ENCODE peak calls at places on chromosomes 5 and 9, in eight cellular contexts. One of them, this sample, is unnamed.

GRCh38 chr5:179270581-179271300 is 74.5 kb downstream of the ADAMTS2 start:
- DNase-seq in breast epithelium: peak
- DNase-seq in tibial nerve: no peak
- DNase-seq in aorta: peak
- DNase-seq in Peyer's patch: no peak
- DNase-seq in upper lobe of right lung: peak
- DNase-seq in body of pancreas: peak
- DNase-seq in PC-9: no peak
- DNase-seq in this sample: peak

GRCh38 chr9:136564379-136564988 is 18.6 kb upstream of the NOTCH1 start:
- DNase-seq in breast epithelium: no peak
- DNase-seq in tibial nerve: peak
- DNase-seq in aorta: no peak
- DNase-seq in Peyer's patch: no peak
- DNase-seq in upper lobe of right lung: peak
- DNase-seq in body of pancreas: peak
- DNase-seq in PC-9: peak
- DNase-seq in this sample: no peak

GRCh38 chr5:44952376-44952775 is 143.6 kb downstream of the MRPS30 start:
- DNase-seq in breast epithelium: no peak
- DNase-seq in tibial nerve: no peak
- DNase-seq in aorta: no peak
- DNase-seq in Peyer's patch: no peak
- DNase-seq in upper lobe of right lung: no peak
- DNase-seq in body of pancreas: no peak
- DNase-seq in PC-9: peak
- DNase-seq in this sample: no peak

GRCh38 chr9:122777935-122778671 is 10.6 kb upstream of the OR5C1 start:
- DNase-seq in breast epithelium: no peak
- DNase-seq in tibial nerve: no peak
- DNase-seq in aorta: no peak
- DNase-seq in Peyer's patch: no peak
- DNase-seq in upper lobe of right lung: no peak
- DNase-seq in body of pancreas: no peak
- DNase-seq in PC-9: peak
- DNase-seq in this sample: no peak

GRCh38 chr9:101126556-101126955 is 98.0 kb downstream of the PLPPR1 start:
- DNase-seq in breast epithelium: no peak
- DNase-seq in tibial nerve: no peak
- DNase-seq in aorta: no peak
- DNase-seq in Peyer's patch: no peak
- DNase-seq in upper lobe of right lung: no peak
- DNase-seq in body of pancreas: no peak
- DNase-seq in PC-9: no peak
- DNase-seq in this sample: no peak

GRCh38 chr5:171312129-171312819 is 3.2 kb downstream of the TLX3 start:
- DNase-seq in breast epithelium: no peak
- DNase-seq in tibial nerve: no peak
- DNase-seq in aorta: no peak
- DNase-seq in Peyer's patch: no peak
- DNase-seq in upper lobe of right lung: peak
- DNase-seq in body of pancreas: no peak
- DNase-seq in PC-9: no peak
- DNase-seq in this sample: no peak

GRCh38 chr5:102833146-102833545 is 78.0 kb downstream of the PAM start:
- DNase-seq in breast epithelium: no peak
- DNase-seq in tibial nerve: no peak
- DNase-seq in aorta: no peak
- DNase-seq in Peyer's patch: no peak
- DNase-seq in upper lobe of right lung: no peak
- DNase-seq in body of pancreas: no peak
- DNase-seq in PC-9: no peak
- DNase-seq in this sample: no peak

GRCh38 chr9:35286381-35286780 is 124.6 kb downstream of the UNC13B start:
- DNase-seq in breast epithelium: no peak
- DNase-seq in tibial nerve: no peak
- DNase-seq in aorta: no peak
- DNase-seq in Peyer's patch: no peak
- DNase-seq in upper lobe of right lung: no peak
- DNase-seq in body of pancreas: no peak
- DNase-seq in PC-9: no peak
- DNase-seq in this sample: no peak

GRCh38 chr5:33850100-33850594 is 41.6 kb downstream of the ADAMTS12 start:
- DNase-seq in breast epithelium: no peak
- DNase-seq in tibial nerve: no peak
- DNase-seq in aorta: no peak
- DNase-seq in Peyer's patch: peak
- DNase-seq in upper lobe of right lung: no peak
- DNase-seq in body of pancreas: no peak
- DNase-seq in PC-9: peak
- DNase-seq in this sample: no peak

GRCh38 chr5:139108056-139108811 is 89.9 kb downstream of the SIL1 start:
- DNase-seq in breast epithelium: no peak
- DNase-seq in tibial nerve: peak
- DNase-seq in aorta: no peak
- DNase-seq in Peyer's patch: no peak
- DNase-seq in upper lobe of right lung: no peak
- DNase-seq in body of pancreas: peak
- DNase-seq in PC-9: no peak
- DNase-seq in this sample: no peak

GRCh38 chr9:98333703-98334582 is 78.5 kb upstream of the TBC1D2 start:
- DNase-seq in breast epithelium: no peak
- DNase-seq in tibial nerve: no peak
- DNase-seq in aorta: no peak
- DNase-seq in Peyer's patch: no peak
- DNase-seq in upper lobe of right lung: no peak
- DNase-seq in body of pancreas: no peak
- DNase-seq in PC-9: peak
- DNase-seq in this sample: no peak

GRCh38 chr5:63961125-63961597 is 1.1 kb downstream of the HTR1A start:
- DNase-seq in breast epithelium: no peak
- DNase-seq in tibial nerve: no peak
- DNase-seq in aorta: no peak
- DNase-seq in Peyer's patch: no peak
- DNase-seq in upper lobe of right lung: no peak
- DNase-seq in body of pancreas: no peak
- DNase-seq in PC-9: no peak
- DNase-seq in this sample: no peak

GRCh38 chr5:73442960-73443627 is 5.5 kb downstream of the FOXD1 start:
- DNase-seq in breast epithelium: no peak
- DNase-seq in tibial nerve: no peak
- DNase-seq in aorta: no peak
- DNase-seq in Peyer's patch: no peak
- DNase-seq in upper lobe of right lung: no peak
- DNase-seq in body of pancreas: no peak
- DNase-seq in PC-9: no peak
- DNase-seq in this sample: no peak

GRCh38 chr9:78215706-78216105 is 20.2 kb upstream of the CEP78 start:
- DNase-seq in breast epithelium: no peak
- DNase-seq in tibial nerve: no peak
- DNase-seq in aorta: no peak
- DNase-seq in Peyer's patch: no peak
- DNase-seq in upper lobe of right lung: no peak
- DNase-seq in body of pancreas: no peak
- DNase-seq in PC-9: no peak
- DNase-seq in this sample: no peak

DNA sequence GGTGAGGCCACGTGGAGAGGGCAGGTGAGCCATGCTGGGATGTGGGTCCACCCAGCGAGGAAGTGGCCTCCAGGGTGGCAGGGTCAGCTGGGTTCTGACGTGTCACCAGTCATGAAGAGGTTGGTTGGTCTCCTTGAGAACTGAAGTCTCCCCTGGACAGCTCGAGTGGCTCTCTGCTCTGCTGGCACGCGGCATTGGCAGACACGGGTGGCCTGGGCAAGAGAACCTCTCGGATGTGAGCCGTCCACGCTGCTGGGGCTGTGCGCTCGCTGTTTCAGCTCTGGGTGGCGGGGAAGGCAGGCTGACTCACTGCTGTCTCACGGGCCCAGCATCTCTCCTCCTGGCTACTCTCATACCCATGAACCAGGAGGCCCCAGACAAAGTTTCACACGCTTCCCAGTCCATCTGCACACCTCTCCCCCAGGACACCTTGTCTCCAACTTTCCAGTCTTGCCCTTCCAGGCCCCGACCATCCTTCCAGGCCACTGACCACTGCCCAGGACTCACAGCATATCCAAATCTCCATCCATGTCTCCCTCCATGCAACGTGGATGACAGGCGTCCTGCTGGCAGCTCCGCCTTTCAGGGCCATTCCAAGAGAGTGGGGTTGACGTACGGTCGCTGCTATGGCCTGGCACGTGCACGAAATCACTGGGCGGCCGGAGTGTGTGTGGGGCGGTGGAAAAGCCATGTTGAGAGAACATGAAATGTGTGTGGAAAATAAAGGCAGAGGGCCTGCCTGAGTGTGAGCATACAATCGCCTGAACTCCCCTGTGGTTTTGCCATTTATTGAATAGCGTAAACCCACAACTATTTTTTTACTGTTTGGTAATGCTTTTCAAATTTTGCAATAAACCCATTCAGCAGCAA is 145.0 kb upstream of the COL5A1 start:
- DNase-seq in breast epithelium: no peak
- DNase-seq in tibial nerve: no peak
- DNase-seq in aorta: peak
- DNase-seq in Peyer's patch: no peak
- DNase-seq in upper lobe of right lung: peak
- DNase-seq in body of pancreas: no peak
- DNase-seq in PC-9: no peak
- DNase-seq in this sample: peak
- H3K27ac ChIP-seq in breast epithelium: no peak
- H3K27ac ChIP-seq in tibial nerve: no peak
- H3K27ac ChIP-seq in aorta: no peak
- H3K27ac ChIP-seq in Peyer's patch: no peak
- H3K27ac ChIP-seq in upper lobe of right lung: no peak
- H3K27ac ChIP-seq in body of pancreas: no peak
- H3K27ac ChIP-seq in PC-9: no peak
- H3K27ac ChIP-seq in this sample: no peak

DNA sequence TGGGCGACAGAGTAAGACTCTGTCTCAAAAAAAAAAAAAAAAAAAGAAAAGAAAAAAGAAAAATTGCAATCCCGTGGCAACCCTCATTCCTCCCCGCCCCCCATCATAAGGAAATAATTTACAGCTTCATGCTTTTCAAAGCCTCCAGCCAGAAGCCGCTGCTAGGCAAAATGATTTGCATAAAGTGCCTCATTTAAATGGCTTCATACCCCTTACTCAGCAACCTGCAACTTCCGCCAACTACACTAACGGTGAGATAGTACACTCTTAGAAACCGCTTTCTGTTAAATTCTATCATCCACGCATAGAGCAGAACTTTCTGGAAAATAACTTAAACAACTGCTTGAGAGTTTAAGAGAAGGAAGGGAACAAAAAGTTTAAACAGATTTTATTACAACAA is 17.8 kb downstream of the SERINC5 start:
- DNase-seq in breast epithelium: no peak
- DNase-seq in tibial nerve: no peak
- DNase-seq in aorta: no peak
- DNase-seq in Peyer's patch: peak
- DNase-seq in upper lobe of right lung: no peak
- DNase-seq in body of pancreas: no peak
- DNase-seq in PC-9: no peak
- DNase-seq in this sample: no peak
- H3K27ac ChIP-seq in breast epithelium: no peak
- H3K27ac ChIP-seq in tibial nerve: no peak
- H3K27ac ChIP-seq in aorta: no peak
- H3K27ac ChIP-seq in Peyer's patch: no peak
- H3K27ac ChIP-seq in upper lobe of right lung: no peak
- H3K27ac ChIP-seq in body of pancreas: peak
- H3K27ac ChIP-seq in PC-9: no peak
- H3K27ac ChIP-seq in this sample: peak

DNA sequence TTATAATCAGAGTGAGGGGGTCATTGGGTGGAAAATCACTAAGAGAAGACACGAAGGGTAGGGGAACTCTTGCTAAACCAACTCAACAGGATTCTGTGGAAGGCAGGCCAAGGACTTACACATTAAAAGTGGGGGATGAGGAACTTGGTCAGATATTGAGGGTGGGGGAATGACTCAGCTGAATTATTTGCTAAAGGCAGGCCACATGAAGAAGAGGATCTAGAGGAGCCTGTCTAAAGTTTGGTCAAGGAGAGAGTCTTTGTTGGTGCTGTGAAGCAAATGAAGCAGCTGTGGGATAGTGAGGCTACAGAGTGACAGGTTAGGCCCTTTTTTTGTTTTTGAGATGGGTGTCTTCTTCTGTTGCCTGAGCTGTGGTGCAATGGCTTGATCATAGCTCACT is 63.9 kb upstream of the SPRY4 start:
- DNase-seq in breast epithelium: no peak
- DNase-seq in tibial nerve: no peak
- DNase-seq in aorta: no peak
- DNase-seq in Peyer's patch: no peak
- DNase-seq in upper lobe of right lung: no peak
- DNase-seq in body of pancreas: no peak
- DNase-seq in PC-9: peak
- DNase-seq in this sample: no peak
- H3K27ac ChIP-seq in breast epithelium: no peak
- H3K27ac ChIP-seq in tibial nerve: no peak
- H3K27ac ChIP-seq in aorta: no peak
- H3K27ac ChIP-seq in Peyer's patch: no peak
- H3K27ac ChIP-seq in upper lobe of right lung: peak
- H3K27ac ChIP-seq in body of pancreas: no peak
- H3K27ac ChIP-seq in PC-9: peak
- H3K27ac ChIP-seq in this sample: peak

GRCh38 chr9:3962467-3962866 is 337.4 kb downstream of the GLIS3 start:
- DNase-seq in breast epithelium: no peak
- DNase-seq in tibial nerve: no peak
- DNase-seq in aorta: no peak
- DNase-seq in Peyer's patch: no peak
- DNase-seq in upper lobe of right lung: no peak
- DNase-seq in body of pancreas: no peak
- DNase-seq in PC-9: peak
- DNase-seq in this sample: no peak
- H3K27ac ChIP-seq in breast epithelium: peak
- H3K27ac ChIP-seq in tibial nerve: no peak
- H3K27ac ChIP-seq in aorta: no peak
- H3K27ac ChIP-seq in Peyer's patch: no peak
- H3K27ac ChIP-seq in upper lobe of right lung: no peak
- H3K27ac ChIP-seq in body of pancreas: peak
- H3K27ac ChIP-seq in PC-9: no peak
- H3K27ac ChIP-seq in this sample: no peak

GRCh38 chr9:123922911-123923310 is 7.0 kb downstream of the DENND1A start:
- DNase-seq in breast epithelium: no peak
- DNase-seq in tibial nerve: no peak
- DNase-seq in aorta: no peak
- DNase-seq in Peyer's patch: no peak
- DNase-seq in upper lobe of right lung: no peak
- DNase-seq in body of pancreas: no peak
- DNase-seq in PC-9: no peak
- DNase-seq in this sample: no peak
- H3K27ac ChIP-seq in breast epithelium: no peak
- H3K27ac ChIP-seq in tibial nerve: no peak
- H3K27ac ChIP-seq in aorta: no peak
- H3K27ac ChIP-seq in Peyer's patch: peak
- H3K27ac ChIP-seq in upper lobe of right lung: no peak
- H3K27ac ChIP-seq in body of pancreas: no peak
- H3K27ac ChIP-seq in PC-9: no peak
- H3K27ac ChIP-seq in this sample: peak